ENCODE peak calls at places on chromosomes 16 and 17, in four cellular contexts. Q is body of pancreas, J is SJSA1, C is heart right ventricle. B is an unnamed sample.

GRCh38 chr16:2514333-2515179 is 804 bp downstream of the ATP6V0C start:
- DNase-seq in Q (peak; percentile 61), J (peak; percentile 44), C (no peak), B (peak; percentile 55)

GRCh38 chr17:39995438-39995837 is 14.8 kb downstream of the PSMD3 start:
- DNase-seq in Q (no peak), J (no peak), C (no peak), B (no peak)

GRCh38 chr17:1630662-1631061 is 2.0 kb upstream of the SLC43A2 start:
- DNase-seq in Q (no peak), J (no peak), C (no peak), B (no peak)

GRCh38 chr17:40069751-40070643 is 7.2 kb downstream of the THRA start:
- DNase-seq in Q (peak; percentile 63), J (peak; percentile 55), C (peak; percentile 31), B (no peak)

GRCh38 chr16:51949260-51949659 is 597.7 kb downstream of the TOX3 start:
- DNase-seq in Q (no peak), J (no peak), C (no peak), B (no peak)

GRCh38 chr16:75761111-75761510 is 34.8 kb upstream of the CPHXL start:
- DNase-seq in Q (no peak), J (no peak), C (no peak), B (no peak)

GRCh38 chr17:49952912-49953497 is 16.0 kb upstream of the DLX4 start:
- DNase-seq in Q (no peak), J (no peak), C (no peak), B (no peak)

GRCh38 chr17:34306466-34306865 is 12.8 kb upstream of the CCL8 start:
- DNase-seq in Q (peak; percentile 12), J (peak; percentile 52), C (no peak), B (no peak)

GRCh38 chr17:16199093-16199492 is 16.2 kb downstream of the NCOR1 start:
- DNase-seq in Q (no peak), J (no peak), C (no peak), B (no peak)

GRCh38 chr17:75411328-75412067 is 6.0 kb upstream of the GRB2 start:
- DNase-seq in Q (no peak), J (no peak), C (no peak), B (no peak)

GRCh38 chr17:1153795-1154546 is 25.8 kb downstream of the ABR start:
- DNase-seq in Q (peak; percentile 52), J (no peak), C (peak; percentile 64), B (peak; percentile 58)

GRCh38 chr17:82497483-82498405 is 21.8 kb upstream of the FOXK2 start:
- DNase-seq in Q (peak; percentile 62), J (no peak), C (peak; percentile 36), B (peak; percentile 66)

GRCh38 chr17:31581022-31581483 is 189.6 kb downstream of the RAB11FIP4 start:
- DNase-seq in Q (peak; percentile 73), J (peak; percentile 87), C (peak; percentile 83), B (no peak)

GRCh38 chr17:83179378-83179777 is 100.0 kb downstream of the METRNL start:
- DNase-seq in Q (no peak), J (peak; percentile 33), C (no peak), B (no peak)

GRCh38 chr16:85372627-85373372 is 240.3 kb upstream of the GSE1 start:
- DNase-seq in Q (no peak), J (peak; percentile 87), C (no peak), B (no peak)

GRCh38 chr16:57906385-57907316 is 64.3 kb downstream of the CNGB1 start:
- DNase-seq in Q (peak; percentile 17), J (no peak), C (peak; percentile 25), B (no peak)

GRCh38 chr17:61000911-61001310 is 323.3 kb downstream of the BCAS3 start:
- DNase-seq in Q (no peak), J (no peak), C (no peak), B (no peak)

GRCh38 chr16:77784441-77785356 is 3.7 kb upstream of the VAT1L start:
- DNase-seq in Q (no peak), J (no peak), C (no peak), B (no peak)

GRCh38 chr16:23071202-23072083 is 77.8 kb downstream of the USP31 start:
- DNase-seq in Q (no peak), J (no peak), C (no peak), B (no peak)

GRCh38 chr17:65463242-65463641 is 98.2 kb downstream of the AXIN2 start:
- DNase-seq in Q (peak; percentile 21), J (no peak), C (peak; percentile 66), B (no peak)

GRCh38 chr16:74734361-74735161 is 33.9 kb upstream of the MLKL start:
- DNase-seq in Q (no peak), J (peak; percentile 81), C (no peak), B (no peak)

GRCh38 chr16:89722392-89723278 is 1.3 kb downstream of the ZNF276 start:
- DNase-seq in Q (peak; percentile 42), J (no peak), C (peak; percentile 71), B (no peak)

GRCh38 chr17:54900457-54901229 is at the start of gene TOM1L1:
- DNase-seq in Q (peak; percentile 93), J (peak; percentile 83), C (peak; percentile 75), B (peak; percentile 87)

GRCh38 chr17:57948555-57949420 is 6.4 kb downstream of the CUEDC1 start:
- DNase-seq in Q (no peak), J (peak; percentile 93), C (peak; percentile 30), B (no peak)

DNA sequence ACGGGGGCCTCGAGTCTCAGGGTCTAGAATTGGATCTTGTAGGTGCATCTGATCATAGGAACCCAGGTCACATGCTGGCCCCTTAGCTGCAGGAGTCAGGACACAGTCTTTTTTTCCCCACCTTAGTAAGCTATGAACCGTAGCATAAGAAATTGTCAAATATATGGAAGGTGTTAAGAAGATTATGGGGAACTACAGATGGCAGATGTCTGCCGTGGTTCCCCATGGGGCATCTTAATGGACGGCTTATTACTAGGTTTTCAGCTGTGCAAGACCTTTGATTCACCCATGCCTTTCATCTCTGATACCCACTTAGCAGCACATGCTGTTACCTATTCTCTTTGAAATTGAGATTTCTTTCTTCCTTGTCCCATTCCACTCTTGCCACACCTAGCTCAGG is 70.7 kb downstream of the RPTOR start:
- DNase-seq in Q (no peak), J (no peak), C (no peak), B (no peak)
- H3K4me1 ChIP-seq in Q (no peaks in the 10 kb centered on the region), J (peaks cover 8% of the 10 kb centered on the region), C (peaks cover 3% of the 10 kb centered on the region), B (peaks cover 24% of the 10 kb centered on the region)

DNA sequence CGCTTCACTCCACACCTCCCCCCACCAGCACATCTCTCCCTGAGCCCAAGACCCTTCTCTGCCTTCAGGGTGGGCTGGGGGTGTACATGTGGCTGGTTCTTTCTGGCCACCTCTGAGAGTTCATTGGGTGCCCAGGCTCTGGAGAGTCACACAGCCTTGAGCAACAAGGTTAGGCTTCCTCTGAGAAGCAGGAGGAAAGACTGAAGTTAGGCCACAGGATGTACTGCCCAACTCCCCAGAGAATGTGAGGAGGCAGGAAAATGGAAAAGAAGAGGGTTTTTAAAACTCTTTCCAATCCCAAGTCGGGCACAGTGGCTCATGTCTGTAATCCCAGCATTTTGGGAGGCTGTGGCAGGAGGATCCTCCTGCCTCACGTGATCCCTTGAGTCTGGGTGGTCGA is 7.3 kb downstream of the PCGF2 start:
- DNase-seq in Q (no peak), J (no peak), C (no peak), B (no peak)
- H3K4me1 ChIP-seq in Q (peaks cover 45% of the 10 kb centered on the region), J (no peaks in the 10 kb centered on the region), C (peaks cover 60% of the 10 kb centered on the region), B (peaks cover 5% of the 10 kb centered on the region)

GRCh38 chr17:29409963-29410362 is 19.8 kb downstream of the TAOK1 start:
- DNase-seq in Q (no peak), J (no peak), C (no peak), B (no peak)

GRCh38 chr17:29407856-29408255 is 17.7 kb downstream of the TAOK1 start:
- DNase-seq in Q (no peak), J (no peak), C (no peak), B (no peak)

GRCh38 chr17:29412780-29413565 is 22.8 kb downstream of the TAOK1 start:
- DNase-seq in Q (no peak), J (no peak), C (no peak), B (no peak)
- H3K4me1 ChIP-seq in Q (no peaks in the 10 kb centered on the region), J (peaks cover 30% of the 10 kb centered on the region), C (peaks cover 19% of the 10 kb centered on the region), B (no peaks in the 10 kb centered on the region)

DNA sequence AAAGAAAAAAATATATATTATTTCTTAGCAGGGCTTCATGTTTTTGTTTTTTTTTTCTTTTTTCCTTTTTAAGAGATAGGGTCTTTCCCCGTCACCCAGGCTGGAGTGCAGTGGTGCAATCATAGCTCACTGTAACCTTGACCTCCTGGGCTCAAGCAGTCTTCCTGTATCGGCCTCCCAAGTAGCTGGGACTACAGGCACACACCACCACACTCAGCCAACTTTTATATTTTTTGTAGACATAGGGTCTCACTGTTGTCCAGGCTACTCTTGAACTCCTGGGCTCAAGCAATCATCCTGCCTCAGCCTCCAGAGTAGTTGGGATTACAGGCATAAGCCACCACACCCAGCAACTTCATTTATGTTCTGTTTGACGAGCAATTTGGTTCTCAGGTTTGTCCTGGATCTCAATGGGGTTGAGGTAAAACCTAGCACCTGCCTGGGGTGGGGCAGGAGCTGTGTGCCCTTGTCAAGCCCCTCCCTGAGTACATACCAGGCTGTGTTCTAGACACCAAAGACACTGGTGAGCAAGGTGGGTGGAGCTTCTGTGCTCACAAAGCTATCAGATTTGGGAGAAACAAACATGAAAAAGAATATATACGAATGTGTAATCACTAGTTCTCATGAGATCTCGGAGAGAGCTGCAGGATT is 19.2 kb downstream of the GPT2 start:
- DNase-seq in Q (no peak), J (no peak), C (no peak), B (no peak)
- H3K4me1 ChIP-seq in Q (peaks cover 49% of the 10 kb centered on the region), J (peaks cover 9% of the 10 kb centered on the region), C (peaks cover 2% of the 10 kb centered on the region), B (peaks cover 2% of the 10 kb centered on the region)

B was measured in Caco-2.